ENCODE peak calls at places on chromosomes 5 and 9, in six cellular contexts. U is amygdala; S is activated CD4-positive, alpha-beta T cell treated with anti-CD3 and anti-CD28 coated beads for 36 hours; V is CD8-positive, alpha-beta memory T cell; O is GM06990; K is T1000. X is an unnamed sample.

GRCh38 chr9:4970970-4971641 is 14.0 kb upstream of the JAK2 start:
- DNase-seq in U (no peak), S (peak), V (peak), O (peak), K (no peak), X (no peak)

GRCh38 chr5:75239681-75240080 is 3.0 kb upstream of the ANKRD31 start:
- DNase-seq in U (no peak), S (no peak), V (no peak), O (no peak), K (no peak), X (no peak)

GRCh38 chr5:150523472-150524350 is 15.8 kb downstream of the NDST1 start:
- DNase-seq in U (peak), S (peak), V (no peak), O (no peak), K (no peak), X (peak)

GRCh38 chr5:171979606-171980005 is 26.8 kb downstream of the FBXW11 start:
- DNase-seq in U (no peak), S (no peak), V (no peak), O (no peak), K (no peak), X (no peak)

GRCh38 chr5:125261505-125262250 is 515.2 kb upstream of the ZNF608 start:
- DNase-seq in U (no peak), S (no peak), V (no peak), O (no peak), K (no peak), X (no peak)

GRCh38 chr9:33868430-33869000 is 51.6 kb downstream of the UBE2R2 start:
- DNase-seq in U (no peak), S (no peak), V (no peak), O (no peak), K (no peak), X (no peak)

GRCh38 chr5:21680196-21680595 is 1172.9 kb downstream of the CDH12 start:
- DNase-seq in U (no peak), S (no peak), V (no peak), O (no peak), K (peak), X (no peak)

GRCh38 chr5:1204693-1205242 is 3.4 kb downstream of the SLC6A19 start:
- DNase-seq in U (no peak), S (no peak), V (peak), O (no peak), K (no peak), X (peak)

GRCh38 chr5:95668728-95669127 is 14.1 kb downstream of the SPATA9 start:
- DNase-seq in U (no peak), S (no peak), V (no peak), O (no peak), K (no peak), X (no peak)

GRCh38 chr5:161167001-161167765 is 315.2 kb upstream of the ATP10B start:
- DNase-seq in U (no peak), S (no peak), V (no peak), O (no peak), K (no peak), X (peak)

GRCh38 chr9:78132688-78133033 is 101.0 kb upstream of the GNAQ start:
- DNase-seq in U (no peak), S (no peak), V (no peak), O (no peak), K (no peak), X (peak)

GRCh38 chr5:41707853-41708603 is 162.2 kb downstream of the OXCT1 start:
- DNase-seq in U (no peak), S (no peak), V (no peak), O (no peak), K (no peak), X (peak)

GRCh38 chr5:90783460-90784333 is 225.1 kb downstream of the ADGRV1 start:
- DNase-seq in U (peak), S (peak), V (peak), O (no peak), K (peak), X (peak)

GRCh38 chr5:135446186-135446585 is 962 bp downstream of the DCANP1 start:
- DNase-seq in U (no peak), S (no peak), V (no peak), O (no peak), K (no peak), X (no peak)

GRCh38 chr5:177520906-177521513 is 4.2 kb upstream of the DDX41 start:
- DNase-seq in U (no peak), S (no peak), V (no peak), O (no peak), K (no peak), X (no peak)

GRCh38 chr9:3043369-3043768 is 199.5 kb upstream of the PUM3 start:
- DNase-seq in U (no peak), S (no peak), V (no peak), O (no peak), K (no peak), X (no peak)

GRCh38 chr5:38793099-38793498 is 52.7 kb upstream of the OSMR start:
- DNase-seq in U (no peak), S (no peak), V (no peak), O (no peak), K (no peak), X (peak)

GRCh38 chr9:135968601-135969000 is 7.4 kb upstream of the UBAC1 start:
- DNase-seq in U (no peak), S (no peak), V (no peak), O (no peak), K (no peak), X (no peak)

GRCh38 chr5:112109331-112109993 is 309.6 kb downstream of the EPB41L4A start:
- DNase-seq in U (no peak), S (no peak), V (no peak), O (no peak), K (peak), X (peak)

GRCh38 chr5:57705769-57706168 is 223.2 kb upstream of the ACTBL2 start:
- DNase-seq in U (no peak), S (no peak), V (no peak), O (no peak), K (no peak), X (no peak)

GRCh38 chr5:65624025-65624569 is at the start of gene TRIM23:
- DNase-seq in U (peak), S (peak), V (peak), O (peak), K (peak), X (peak)